ENCODE peak calls at places on chromosome 6, in five cellular contexts. L is AG10803; M is ureter; A is M059J; R is activated CD4-positive, alpha-beta T cell treated with anti-CD3 and anti-CD28 coated beads, Interleukin-2, amount 50 U/mL, for 1 hour. W is an unnamed sample.

GRCh38 chr6:108587258-108588059 is 26.7 kb downstream of the FOXO3 start:
- DNase-seq in M (no peak), L (peak), R (no peak), A (peak), W (peak)

GRCh38 chr6:82893889-82894652 is 171.6 kb downstream of the UBE3D start:
- DNase-seq in R (no peak), L (no peak), A (no peak), M (no peak), W (no peak)

GRCh38 chr6:43937236-43938177 is 167.5 kb downstream of the VEGFA start:
- DNase-seq in L (no peak), A (no peak), R (no peak), M (peak), W (peak)

GRCh38 chr6:37100740-37101139 is 69.2 kb upstream of the PIM1 start:
- DNase-seq in L (no peak), M (no peak), A (no peak), R (no peak), W (no peak)

GRCh38 chr6:55040102-55040848 is 134.0 kb upstream of the HCRTR2 start:
- DNase-seq in M (no peak), L (peak), R (no peak), A (peak), W (no peak)

GRCh38 chr6:1381397-1382330 is 7.7 kb upstream of the FOXF2 start:
- DNase-seq in A (peak), M (no peak), R (peak), L (no peak), W (no peak)

GRCh38 chr6:14676084-14676483 is 558.5 kb downstream of the CD83 start:
- DNase-seq in R (no peak), L (peak), M (no peak), A (peak), W (no peak)

GRCh38 chr6:144678844-144679243 is 393.7 kb downstream of the UTRN start:
- DNase-seq in R (no peak), M (no peak), A (peak), L (peak), W (no peak)

GRCh38 chr6:85130743-85131142 is 319.1 kb upstream of the NT5E start:
- DNase-seq in R (no peak), L (peak), M (no peak), A (peak), W (no peak)

GRCh38 chr6:44474643-44475042 is 87.1 kb downstream of the CDC5L start:
- DNase-seq in A (no peak), L (no peak), M (no peak), R (no peak), W (no peak)

GRCh38 chr6:27286141-27286540 is 25.9 kb downstream of the POM121L2 start:
- DNase-seq in A (peak), L (no peak), R (no peak), M (no peak), W (no peak)

GRCh38 chr6:28226460-28226859 is 1.4 kb downstream of the ZSCAN9 start:
- DNase-seq in L (no peak), A (no peak), R (no peak), M (no peak), W (no peak)

GRCh38 chr6:120302041-120302440 is 952.5 kb upstream of the MAN1A1 start:
- DNase-seq in R (no peak), L (no peak), M (no peak), A (peak), W (no peak)

W was measured in uterus.